ENCODE peak calls at places on chromosomes 1 and 21, in nine cellular contexts. O, N, P, D, E, T, K, W and Z are unnamed samples.

GRCh38 chr1:17189632-17190525 is 15.0 kb upstream of the PADI1 start:
- DNase-seq in O (peak; percentile 19), N (no peak), P (peak; percentile 80), D (peak; percentile 65), E (peak; percentile 54), T (peak; percentile 33), K (no peak), W (peak; percentile 98), Z (no peak)

GRCh38 chr1:180310095-180310494 is 80.0 kb downstream of the LHX4 start:
- DNase-seq in O (no peak), N (no peak), P (no peak), D (no peak), E (no peak), T (no peak), K (no peak), W (peak; percentile 54), Z (no peak)

GRCh38 chr1:30403061-30403645 is 320.2 kb downstream of the MATN1 start:
- DNase-seq in O (no peak), N (no peak), P (no peak), D (peak; percentile 30), E (no peak), T (peak; percentile 25), K (no peak), W (no peak), Z (no peak)

GRCh38 chr1:71147637-71148360 is 67.0 kb upstream of the ZRANB2 start:
- DNase-seq in O (no peak), N (no peak), P (no peak), D (no peak), E (no peak), T (no peak), K (no peak), W (no peak), Z (no peak)

GRCh38 chr1:205782627-205783470 is 7.6 kb upstream of the RAB29 start:
- DNase-seq in O (no peak), N (no peak), P (no peak), D (no peak), E (no peak), T (no peak), K (no peak), W (no peak), Z (peak; percentile 66)

GRCh38 chr1:6603851-6604558 is 1.3 kb upstream of the KLHL21 start:
- DNase-seq in O (peak; percentile 84), N (peak; percentile 82), P (peak; percentile 86), D (peak; percentile 89), E (no peak), T (peak; percentile 89), K (no peak), W (peak; percentile 93), Z (no peak)

GRCh38 chr1:32702599-32703478 is at the start of gene SYNC:
- DNase-seq in O (peak; percentile 60), N (peak; percentile 83), P (peak; percentile 52), D (peak; percentile 67), E (no peak), T (no peak), K (peak; percentile 92), W (peak; percentile 72), Z (no peak)

GRCh38 chr1:162696286-162696862 is 64.1 kb downstream of the DDR2 start:
- DNase-seq in O (peak; percentile 60), N (peak; percentile 75), P (peak; percentile 91), D (peak; percentile 91), E (peak; percentile 51), T (no peak), K (peak; percentile 53), W (peak; percentile 95), Z (no peak)

GRCh38 chr1:153510984-153511410 is 24.8 kb downstream of the S100A6 start:
- DNase-seq in O (peak; percentile 86), N (peak; percentile 88), P (no peak), D (peak; percentile 95), E (peak; percentile 70), T (peak; percentile 80), K (peak; percentile 91), W (peak; percentile 87), Z (peak; percentile 43)

GRCh38 chr1:15261155-15262002 is 14.4 kb downstream of the FHAD1 start:
- DNase-seq in O (peak; percentile 38), N (peak; percentile 67), P (no peak), D (peak; percentile 47), E (peak; percentile 57), T (peak; percentile 57), K (peak; percentile 53), W (peak; percentile 55), Z (no peak)

GRCh38 chr1:164466001-164466421 is 93.0 kb upstream of the PBX1 start:
- DNase-seq in O (no peak), N (no peak), P (no peak), D (no peak), E (no peak), T (no peak), K (no peak), W (no peak), Z (no peak)

GRCh38 chr1:173753830-173754229 is 39.0 kb downstream of the KLHL20 start:
- DNase-seq in O (no peak), N (no peak), P (no peak), D (no peak), E (no peak), T (no peak), K (no peak), W (no peak), Z (no peak)

GRCh38 chr1:216034506-216034905 is 388.7 kb downstream of the USH2A start:
- DNase-seq in O (no peak), N (no peak), P (no peak), D (peak; percentile 82), E (no peak), T (no peak), K (no peak), W (no peak), Z (peak; percentile 3)

GRCh38 chr1:95384570-95384969 is 150.6 kb downstream of the RWDD3 start:
- DNase-seq in O (no peak), N (no peak), P (peak; percentile 1), D (peak; percentile 92), E (no peak), T (no peak), K (peak; percentile 21), W (peak; percentile 4), Z (peak; percentile 74)

GRCh38 chr1:160738266-160738665 is 781 bp upstream of the SLAMF7 start:
- DNase-seq in O (no peak), N (no peak), P (no peak), D (no peak), E (no peak), T (no peak), K (no peak), W (no peak), Z (no peak)

GRCh38 chr1:242712248-242712647 is 187.8 kb upstream of the PLD5 start:
- DNase-seq in O (no peak), N (no peak), P (no peak), D (no peak), E (no peak), T (no peak), K (no peak), W (no peak), Z (no peak)

GRCh38 chr21:42636535-42636914 is 16.9 kb upstream of the PDE9A start:
- DNase-seq in O (no peak), N (no peak), P (peak; percentile 74), D (no peak), E (no peak), T (no peak), K (no peak), W (peak; percentile 84), Z (no peak)

GRCh38 chr21:34889537-34890257 is 159.4 kb downstream of the RUNX1 start:
- DNase-seq in O (peak; percentile 86), N (peak; percentile 90), P (no peak), D (peak; percentile 87), E (no peak), T (peak; percentile 78), K (peak; percentile 82), W (peak; percentile 88), Z (peak; percentile 71)

GRCh38 chr1:239457491-239458488 is 71.4 kb downstream of the CHRM3 start:
- DNase-seq in O (no peak), N (no peak), P (no peak), D (no peak), E (no peak), T (no peak), K (no peak), W (no peak), Z (no peak)

GRCh38 chr1:39272027-39272790 is 67.7 kb downstream of the MACF1 start:
- DNase-seq in O (no peak), N (no peak), P (peak; percentile 55), D (peak; percentile 58), E (no peak), T (peak; percentile 48), K (no peak), W (no peak), Z (no peak)
- H3K4me3 ChIP-seq in O (no peak overlapping the region), N (no peak overlapping the region), P (no peak overlapping the region), D (no peak overlapping the region), E (no peak overlapping the region), T (no peak overlapping the region), K (no peak overlapping the region), W (no peak overlapping the region), Z (no peak overlapping the region)

GRCh38 chr1:3352952-3353331 is 101.5 kb upstream of the ARHGEF16 start:
- DNase-seq in O (no peak), N (peak; percentile 81), P (peak; percentile 31), D (no peak), E (no peak), T (no peak), K (peak; percentile 68), W (peak; percentile 77), Z (no peak)
- H3K4me3 ChIP-seq in O (no peak overlapping the region), N (no peak overlapping the region), P (no peak overlapping the region), D (no peak overlapping the region), E (no peak overlapping the region), T (no peak overlapping the region), K (no peak overlapping the region), W (no peak overlapping the region), Z (no peak overlapping the region)

GRCh38 chr1:49424782-49425181 is 599.0 kb downstream of the AGBL4 start:
- DNase-seq in O (no peak), N (no peak), P (no peak), D (no peak), E (no peak), T (no peak), K (no peak), W (no peak), Z (no peak)
- H3K4me3 ChIP-seq in O (no peak overlapping the region), N (no peak overlapping the region), P (no peak overlapping the region), D (no peak overlapping the region), E (no peak overlapping the region), T (no peak overlapping the region), K (no peak overlapping the region), W (no peak overlapping the region), Z (no peak overlapping the region)

GRCh38 chr1:110341146-110341871 is 2.1 kb downstream of the RBM15 start:
- DNase-seq in O (no peak), N (no peak), P (no peak), D (no peak), E (no peak), T (no peak), K (no peak), W (no peak), Z (no peak)

GRCh38 chr1:110344152-110344551 is 5.0 kb downstream of the RBM15 start:
- DNase-seq in O (no peak), N (no peak), P (no peak), D (no peak), E (no peak), T (no peak), K (no peak), W (no peak), Z (no peak)

GRCh38 chr1:110340207-110340468 is 961 bp downstream of the RBM15 start:
- DNase-seq in O (no peak), N (no peak), P (no peak), D (no peak), E (no peak), T (no peak), K (no peak), W (no peak), Z (no peak)

GRCh38 chr1:110343249-110343648 is 4.1 kb downstream of the RBM15 start:
- DNase-seq in O (no peak), N (no peak), P (no peak), D (no peak), E (no peak), T (no peak), K (no peak), W (no peak), Z (no peak)

GRCh38 chr1:110341872-110342331 is 2.7 kb downstream of the RBM15 start:
- DNase-seq in O (no peak), N (no peak), P (no peak), D (peak; percentile 66), E (no peak), T (no peak), K (no peak), W (no peak), Z (no peak)
- H3K4me3 ChIP-seq in O (peak overlapping the region; percentile 95), N (peak overlapping the region; percentile 6), P (peak overlapping the region; percentile 22), D (peak overlapping the region; percentile 97), E (no peak overlapping the region), T (no peak overlapping the region), K (no peak overlapping the region), W (peak overlapping the region; percentile 7), Z (no peak overlapping the region)